ENCODE peak calls at places on chromosomes 12 and 14, in four cellular contexts. One of them, this sample, is unnamed.

GRCh38 chr12:10285919-10286318 is 21.8 kb upstream of the KLRD1 start:
- DNase-seq in ACHN: no peak
- DNase-seq in EL: no peak
- DNase-seq in testis: no peak
- DNase-seq in this sample: no peak

GRCh38 chr14:39228509-39229221 is 5.0 kb upstream of the MIA2 start:
- DNase-seq in ACHN: no peak
- DNase-seq in EL: no peak
- DNase-seq in testis: no peak
- DNase-seq in this sample: no peak

GRCh38 chr12:1809606-1810140 is 10.7 kb upstream of the LRTM2 start:
- DNase-seq in ACHN: no peak
- DNase-seq in EL: no peak
- DNase-seq in testis: no peak
- DNase-seq in this sample: no peak

GRCh38 chr12:61713121-61713520 is 547.1 kb upstream of the USP15 start:
- DNase-seq in ACHN: no peak
- DNase-seq in EL: no peak
- DNase-seq in testis: no peak
- DNase-seq in this sample: peak; percentile 71

GRCh38 chr12:57243521-57244305 is 7.3 kb downstream of the STAC3 start:
- DNase-seq in ACHN: peak; percentile 88
- DNase-seq in EL: peak; percentile 63
- DNase-seq in testis: peak; percentile 76
- DNase-seq in this sample: peak; percentile 39

GRCh38 chr12:123142948-123143752 is 7.7 kb downstream of the PITPNM2 start:
- DNase-seq in ACHN: peak; percentile 71
- DNase-seq in EL: no peak
- DNase-seq in testis: no peak
- DNase-seq in this sample: no peak

GRCh38 chr12:124736115-124737039 is 127.3 kb downstream of the SCARB1 start:
- DNase-seq in ACHN: no peak
- DNase-seq in EL: no peak
- DNase-seq in testis: no peak
- DNase-seq in this sample: no peak

GRCh38 chr12:76490763-76491162 is 68.8 kb downstream of the OSBPL8 start:
- DNase-seq in ACHN: no peak
- DNase-seq in EL: no peak
- DNase-seq in testis: no peak
- DNase-seq in this sample: no peak

GRCh38 chr14:37843969-37844607 is 248.7 kb downstream of the TTC6 start:
- DNase-seq in ACHN: no peak
- DNase-seq in EL: no peak
- DNase-seq in testis: no peak
- DNase-seq in this sample: no peak